ENCODE peak calls at places on chromosomes 16 and 17, in nine cellular contexts. One of them, this sample, is unnamed.

GRCh38 chr16:53022374-53022773 is 30.3 kb downstream of the CHD9NB start:
- DNase-seq in hepatocyte: peak
- DNase-seq in GM23338: peak
- DNase-seq in HCT116: peak
- DNase-seq in neural progenitor cell: peak
- DNase-seq in SK-N-SH: peak
- DNase-seq in OCI-LY7: peak
- DNase-seq in GM23248: peak
- DNase-seq in MM.1S: no peak
- DNase-seq in this sample: peak

GRCh38 chr16:85847036-85847435 is 47.5 kb downstream of the COX4I1 start:
- DNase-seq in GM23338: no peak
- DNase-seq in OCI-LY7: no peak
- DNase-seq in HCT116: no peak
- DNase-seq in MM.1S: no peak
- DNase-seq in GM23248: no peak
- DNase-seq in SK-N-SH: no peak
- DNase-seq in neural progenitor cell: no peak
- DNase-seq in hepatocyte: no peak
- DNase-seq in this sample: no peak

GRCh38 chr16:85955566-85955965 is 56.6 kb downstream of the IRF8 start:
- DNase-seq in SK-N-SH: no peak
- DNase-seq in GM23248: no peak
- DNase-seq in MM.1S: no peak
- DNase-seq in hepatocyte: no peak
- DNase-seq in GM23338: no peak
- DNase-seq in HCT116: no peak
- DNase-seq in neural progenitor cell: no peak
- DNase-seq in OCI-LY7: no peak
- DNase-seq in this sample: no peak

GRCh38 chr17:49851387-49852291 is 3.8 kb upstream of the TAC4 start:
- DNase-seq in HCT116: no peak
- DNase-seq in OCI-LY7: peak
- DNase-seq in MM.1S: peak
- DNase-seq in hepatocyte: peak
- DNase-seq in GM23248: peak
- DNase-seq in SK-N-SH: peak
- DNase-seq in neural progenitor cell: peak
- DNase-seq in GM23338: peak
- DNase-seq in this sample: peak

GRCh38 chr17:46078675-46079074 is 79.6 kb downstream of the STH start:
- DNase-seq in SK-N-SH: no peak
- DNase-seq in OCI-LY7: no peak
- DNase-seq in neural progenitor cell: no peak
- DNase-seq in GM23338: no peak
- DNase-seq in MM.1S: no peak
- DNase-seq in HCT116: no peak
- DNase-seq in GM23248: no peak
- DNase-seq in hepatocyte: no peak
- DNase-seq in this sample: no peak

GRCh38 chr16:66920924-66921680 is 2.4 kb upstream of the CDH16 start:
- DNase-seq in HCT116: no peak
- DNase-seq in hepatocyte: no peak
- DNase-seq in MM.1S: no peak
- DNase-seq in GM23248: no peak
- DNase-seq in OCI-LY7: no peak
- DNase-seq in SK-N-SH: no peak
- DNase-seq in GM23338: no peak
- DNase-seq in neural progenitor cell: no peak
- DNase-seq in this sample: no peak

GRCh38 chr16:58515871-58516767 is 802 bp downstream of the SETD6 start:
- DNase-seq in MM.1S: peak
- DNase-seq in OCI-LY7: peak
- DNase-seq in GM23338: peak
- DNase-seq in SK-N-SH: no peak
- DNase-seq in hepatocyte: peak
- DNase-seq in HCT116: no peak
- DNase-seq in GM23248: peak
- DNase-seq in neural progenitor cell: peak
- DNase-seq in this sample: peak

GRCh38 chr17:78357687-78358537 is 2.0 kb downstream of the SOCS3 start:
- DNase-seq in OCI-LY7: no peak
- DNase-seq in SK-N-SH: no peak
- DNase-seq in HCT116: no peak
- DNase-seq in hepatocyte: no peak
- DNase-seq in neural progenitor cell: peak
- DNase-seq in GM23338: peak
- DNase-seq in MM.1S: no peak
- DNase-seq in GM23248: peak
- DNase-seq in this sample: no peak

GRCh38 chr17:2050871-2051387 is 4.0 kb upstream of the HIC1 start:
- DNase-seq in GM23338: peak
- DNase-seq in SK-N-SH: no peak
- DNase-seq in hepatocyte: peak
- DNase-seq in HCT116: no peak
- DNase-seq in neural progenitor cell: peak
- DNase-seq in GM23248: peak
- DNase-seq in MM.1S: no peak
- DNase-seq in OCI-LY7: no peak
- DNase-seq in this sample: peak

GRCh38 chr17:38327936-38328335 is 15.8 kb downstream of the GPR179 start:
- DNase-seq in SK-N-SH: peak
- DNase-seq in GM23338: no peak
- DNase-seq in MM.1S: no peak
- DNase-seq in HCT116: no peak
- DNase-seq in OCI-LY7: no peak
- DNase-seq in hepatocyte: peak
- DNase-seq in neural progenitor cell: no peak
- DNase-seq in GM23248: no peak
- DNase-seq in this sample: no peak

GRCh38 chr16:89958068-89958467 is 9.5 kb downstream of the DEF8 start:
- DNase-seq in MM.1S: no peak
- DNase-seq in GM23338: peak
- DNase-seq in GM23248: peak
- DNase-seq in hepatocyte: no peak
- DNase-seq in SK-N-SH: peak
- DNase-seq in neural progenitor cell: peak
- DNase-seq in OCI-LY7: peak
- DNase-seq in HCT116: peak
- DNase-seq in this sample: peak

GRCh38 chr16:30976486-30976885 is 8.5 kb upstream of the HSD3B7 start:
- DNase-seq in MM.1S: no peak
- DNase-seq in GM23248: no peak
- DNase-seq in SK-N-SH: no peak
- DNase-seq in hepatocyte: no peak
- DNase-seq in GM23338: no peak
- DNase-seq in OCI-LY7: no peak
- DNase-seq in HCT116: no peak
- DNase-seq in neural progenitor cell: no peak
- DNase-seq in this sample: no peak

GRCh38 chr17:59675231-59675630 is 32.0 kb downstream of the PTRH2 start:
- DNase-seq in GM23338: no peak
- DNase-seq in OCI-LY7: no peak
- DNase-seq in hepatocyte: no peak
- DNase-seq in neural progenitor cell: no peak
- DNase-seq in SK-N-SH: no peak
- DNase-seq in GM23248: no peak
- DNase-seq in HCT116: no peak
- DNase-seq in MM.1S: no peak
- DNase-seq in this sample: no peak

GRCh38 chr16:27378871-27379580 is 22.9 kb upstream of the IL21R start:
- DNase-seq in neural progenitor cell: no peak
- DNase-seq in GM23248: peak
- DNase-seq in SK-N-SH: no peak
- DNase-seq in hepatocyte: no peak
- DNase-seq in OCI-LY7: no peak
- DNase-seq in GM23338: no peak
- DNase-seq in HCT116: no peak
- DNase-seq in MM.1S: no peak
- DNase-seq in this sample: no peak
- TF ChIP-seq EZH2phosphoT487 in neural progenitor cell: no peak
- TF ChIP-seq EZH2phosphoT487 in GM23248: no peak
- TF ChIP-seq EZH2phosphoT487 in SK-N-SH: no peak
- TF ChIP-seq EZH2phosphoT487 in hepatocyte: no peak
- TF ChIP-seq EZH2phosphoT487 in OCI-LY7: no peak
- TF ChIP-seq EZH2phosphoT487 in GM23338: no peak
- TF ChIP-seq EZH2phosphoT487 in HCT116: no peak
- TF ChIP-seq EZH2phosphoT487 in MM.1S: no peak
- TF ChIP-seq EZH2phosphoT487 in this sample: no peak

GRCh38 chr16:64926476-64926875 is 195.4 kb downstream of the CDH11 start:
- DNase-seq in HCT116: no peak
- DNase-seq in neural progenitor cell: no peak
- DNase-seq in GM23248: no peak
- DNase-seq in hepatocyte: no peak
- DNase-seq in SK-N-SH: no peak
- DNase-seq in MM.1S: no peak
- DNase-seq in OCI-LY7: no peak
- DNase-seq in GM23338: no peak
- DNase-seq in this sample: no peak

GRCh38 chr16:64920211-64920610 is 201.7 kb downstream of the CDH11 start:
- DNase-seq in GM23338: no peak
- DNase-seq in neural progenitor cell: no peak
- DNase-seq in hepatocyte: peak
- DNase-seq in GM23248: no peak
- DNase-seq in MM.1S: no peak
- DNase-seq in OCI-LY7: no peak
- DNase-seq in HCT116: no peak
- DNase-seq in SK-N-SH: no peak
- DNase-seq in this sample: no peak

DNA sequence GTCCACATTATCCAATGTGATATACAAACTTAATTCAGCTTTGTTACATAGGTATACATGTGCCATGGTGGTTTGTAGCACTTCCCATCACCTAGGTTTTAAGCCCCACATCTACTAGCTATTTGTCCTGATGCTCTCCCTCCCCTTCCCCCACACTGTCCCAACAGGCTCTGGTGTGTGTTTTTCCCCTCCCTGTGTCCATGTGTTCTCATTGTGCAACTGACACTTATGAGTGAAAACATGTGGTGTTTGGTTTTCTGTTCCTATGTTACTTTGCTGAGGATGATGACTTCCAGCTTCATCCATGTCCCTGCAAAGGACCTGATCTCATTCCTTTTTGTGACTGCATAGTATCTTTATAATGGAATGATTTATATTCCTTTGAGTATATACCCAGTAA is 196.7 kb downstream of the CDH11 start:
- DNase-seq in SK-N-SH: no peak
- DNase-seq in hepatocyte: no peak
- DNase-seq in HCT116: no peak
- DNase-seq in GM23338: no peak
- DNase-seq in GM23248: no peak
- DNase-seq in neural progenitor cell: no peak
- DNase-seq in OCI-LY7: no peak
- DNase-seq in MM.1S: no peak
- DNase-seq in this sample: no peak
- TF ChIP-seq EZH2phosphoT487 in SK-N-SH: no peak
- TF ChIP-seq EZH2phosphoT487 in hepatocyte: no peak
- TF ChIP-seq EZH2phosphoT487 in HCT116: no peak
- TF ChIP-seq EZH2phosphoT487 in GM23338: no peak
- TF ChIP-seq EZH2phosphoT487 in GM23248: no peak
- TF ChIP-seq EZH2phosphoT487 in neural progenitor cell: no peak
- TF ChIP-seq EZH2phosphoT487 in OCI-LY7: no peak
- TF ChIP-seq EZH2phosphoT487 in MM.1S: no peak
- TF ChIP-seq EZH2phosphoT487 in this sample: no peak

GRCh38 chr17:69236464-69236863 is 7.8 kb upstream of the ABCA10 start:
- DNase-seq in neural progenitor cell: no peak
- DNase-seq in GM23248: no peak
- DNase-seq in hepatocyte: no peak
- DNase-seq in HCT116: no peak
- DNase-seq in MM.1S: no peak
- DNase-seq in SK-N-SH: no peak
- DNase-seq in OCI-LY7: no peak
- DNase-seq in GM23338: no peak
- DNase-seq in this sample: no peak

GRCh38 chr17:69232650-69233049 is 4.0 kb upstream of the ABCA10 start:
- DNase-seq in HCT116: no peak
- DNase-seq in neural progenitor cell: no peak
- DNase-seq in hepatocyte: no peak
- DNase-seq in GM23338: no peak
- DNase-seq in GM23248: no peak
- DNase-seq in MM.1S: no peak
- DNase-seq in SK-N-SH: no peak
- DNase-seq in OCI-LY7: no peak
- DNase-seq in this sample: no peak

GRCh38 chr17:69236946-69237345 is 8.3 kb upstream of the ABCA10 start:
- DNase-seq in OCI-LY7: no peak
- DNase-seq in SK-N-SH: no peak
- DNase-seq in HCT116: no peak
- DNase-seq in MM.1S: no peak
- DNase-seq in hepatocyte: no peak
- DNase-seq in GM23248: no peak
- DNase-seq in GM23338: no peak
- DNase-seq in neural progenitor cell: no peak
- DNase-seq in this sample: no peak

GRCh38 chr17:69239611-69240010 is 11.0 kb upstream of the ABCA10 start:
- DNase-seq in GM23338: no peak
- DNase-seq in neural progenitor cell: no peak
- DNase-seq in HCT116: no peak
- DNase-seq in GM23248: no peak
- DNase-seq in SK-N-SH: no peak
- DNase-seq in MM.1S: no peak
- DNase-seq in OCI-LY7: no peak
- DNase-seq in hepatocyte: no peak
- DNase-seq in this sample: no peak

DNA sequence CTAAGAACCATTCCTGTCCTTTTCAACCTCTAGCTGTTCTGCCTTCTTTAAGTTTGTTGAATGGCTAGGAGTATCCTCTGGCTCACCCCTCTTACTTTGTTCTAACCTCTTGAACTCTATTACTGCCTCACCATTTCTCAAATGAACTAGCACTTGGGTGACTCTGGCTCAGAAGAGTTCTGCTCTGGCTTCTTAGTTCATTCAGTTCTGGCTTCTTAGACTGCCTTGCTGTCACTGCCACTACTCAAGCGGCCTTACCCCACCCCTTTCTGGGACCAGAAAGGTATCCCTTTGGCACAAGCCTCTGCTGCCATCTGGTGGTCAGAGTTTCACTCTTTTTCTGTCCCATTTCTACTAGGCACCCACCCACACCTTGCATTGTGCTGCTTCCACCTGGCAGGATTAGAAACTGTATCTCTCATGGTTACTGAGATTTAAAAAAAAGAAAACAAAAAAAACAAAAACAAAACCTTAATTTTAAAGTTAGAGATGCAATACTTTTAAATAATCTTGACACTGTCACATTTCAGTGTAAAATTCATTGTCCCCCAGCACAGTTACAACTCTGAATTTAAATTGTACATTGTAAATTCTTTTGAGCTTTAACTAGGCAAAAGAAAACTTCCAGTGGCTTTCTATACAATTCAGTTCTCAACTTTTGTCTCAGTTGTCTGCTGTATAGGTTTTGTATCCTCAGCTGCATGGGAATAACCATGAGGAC is 6.9 kb upstream of the ABCA10 start:
- DNase-seq in neural progenitor cell: peak
- DNase-seq in GM23338: peak
- DNase-seq in HCT116: peak
- DNase-seq in GM23248: peak
- DNase-seq in SK-N-SH: peak
- DNase-seq in MM.1S: peak
- DNase-seq in hepatocyte: peak
- DNase-seq in OCI-LY7: peak
- DNase-seq in this sample: peak
- TF ChIP-seq EZH2phosphoT487 in neural progenitor cell: no peak
- TF ChIP-seq EZH2phosphoT487 in GM23338: no peak
- TF ChIP-seq EZH2phosphoT487 in HCT116: no peak
- TF ChIP-seq EZH2phosphoT487 in GM23248: no peak
- TF ChIP-seq EZH2phosphoT487 in SK-N-SH: no peak
- TF ChIP-seq EZH2phosphoT487 in MM.1S: no peak
- TF ChIP-seq EZH2phosphoT487 in hepatocyte: no peak
- TF ChIP-seq EZH2phosphoT487 in OCI-LY7: no peak
- TF ChIP-seq EZH2phosphoT487 in this sample: no peak

GRCh38 chr17:56594528-56595418 is 1.3 kb downstream of the NOG start:
- DNase-seq in HCT116: no peak
- DNase-seq in SK-N-SH: no peak
- DNase-seq in OCI-LY7: no peak
- DNase-seq in hepatocyte: peak
- DNase-seq in neural progenitor cell: peak
- DNase-seq in MM.1S: peak
- DNase-seq in GM23248: peak
- DNase-seq in GM23338: peak
- DNase-seq in this sample: peak
- TF ChIP-seq EZH2phosphoT487 in HCT116: no peak
- TF ChIP-seq EZH2phosphoT487 in SK-N-SH: no peak
- TF ChIP-seq EZH2phosphoT487 in OCI-LY7: peak
- TF ChIP-seq EZH2phosphoT487 in hepatocyte: peak
- TF ChIP-seq EZH2phosphoT487 in neural progenitor cell: no peak
- TF ChIP-seq EZH2phosphoT487 in MM.1S: no peak
- TF ChIP-seq EZH2phosphoT487 in GM23248: no peak
- TF ChIP-seq EZH2phosphoT487 in GM23338: no peak
- TF ChIP-seq EZH2phosphoT487 in this sample: no peak

This sample was measured in PC-3.